ENCODE peak calls at places on chromosome 3, in six cellular contexts. B, S, Y, K, Q and U are unnamed samples.

GRCh38 chr3:60953406-60953805 is 297.8 kb downstream of the FHIT start:
- DNase-seq in K (no peak), B (no peak), Q (no peak), S (no peak), Y (no peak), U (no peak)

GRCh38 chr3:149806171-149806778 is 6.7 kb upstream of the RNF13 start:
- DNase-seq in Q (no peak), B (no peak), K (no peak), S (no peak), Y (no peak), U (no peak)

GRCh38 chr3:63279000-63279366 is 875 bp downstream of the SYNPR start:
- DNase-seq in Y (no peak), K (no peak), Q (no peak), B (no peak), S (no peak), U (no peak)

GRCh38 chr3:190526787-190527767 is 13.2 kb downstream of the IL1RAP start:
- DNase-seq in K (peak; percentile 7), S (no peak), B (no peak), Q (peak; percentile 18), Y (no peak), U (no peak)

GRCh38 chr3:12944413-12944812 is 103.0 kb upstream of the RPL32 start:
- DNase-seq in K (no peak), B (no peak), S (no peak), Q (no peak), Y (peak; percentile 53), U (no peak)

GRCh38 chr3:27939510-27939909 is 217.4 kb upstream of the EOMES start:
- DNase-seq in S (no peak), K (no peak), Q (no peak), B (no peak), Y (no peak), U (no peak)

GRCh38 chr3:84510007-84510406 is 448.8 kb upstream of the CADM2 start:
- DNase-seq in S (peak; percentile 1), B (no peak), Q (no peak), Y (no peak), K (no peak), U (no peak)

GRCh38 chr3:79366414-79366813 is 401.4 kb downstream of the ROBO1 start:
- DNase-seq in Q (no peak), K (no peak), S (no peak), B (no peak), Y (no peak), U (no peak)

GRCh38 chr3:47491777-47492176 is 16.0 kb upstream of the SCAP start:
- DNase-seq in S (no peak), Y (peak; percentile 13), K (no peak), Q (no peak), B (no peak), U (no peak)

GRCh38 chr3:49805884-49806701 is 3.0 kb downstream of the INKA1 start:
- DNase-seq in S (no peak), Y (peak; percentile 67), K (no peak), B (peak; percentile 71), Q (no peak), U (no peak)

GRCh38 chr3:111128884-111129283 is 57.3 kb downstream of the NECTIN3 start:
- DNase-seq in Y (no peak), K (no peak), S (peak; percentile 2), Q (no peak), B (no peak), U (no peak)

GRCh38 chr3:32419766-32420137 is 28.1 kb downstream of the CMTM7 start:
- DNase-seq in S (no peak), K (no peak), B (no peak), Q (no peak), Y (no peak), U (no peak)

GRCh38 chr3:125011941-125012340 is 43.9 kb downstream of the HEG1 start:
- DNase-seq in B (no peak), S (no peak), Y (no peak), K (no peak), Q (no peak), U (no peak)

GRCh38 chr3:112505907-112506306 is 6.6 kb upstream of the BTLA start:
- DNase-seq in Q (no peak), B (no peak), Y (no peak), S (no peak), K (no peak), U (no peak)

GRCh38 chr3:98583766-98584165 is 9.6 kb downstream of the CPOX start:
- DNase-seq in Y (no peak), K (no peak), Q (no peak), B (no peak), S (no peak), U (no peak)

GRCh38 chr3:127136024-127136600 is 56.8 kb upstream of the PRR23E start:
- DNase-seq in B (no peak), S (no peak), K (no peak), Q (no peak), Y (no peak), U (no peak)

GRCh38 chr3:152295344-152295743 is 26.6 kb downstream of the MBNL1 start:
- DNase-seq in Y (no peak), K (no peak), Q (no peak), S (no peak), B (no peak), U (no peak)

GRCh38 chr3:71688121-71688520 is 37.1 kb downstream of the EIF4E3 start:
- DNase-seq in S (no peak), Q (no peak), K (no peak), Y (no peak), B (no peak), U (no peak)

GRCh38 chr3:30539772-30540171 is 66.6 kb upstream of the TGFBR2 start:
- DNase-seq in B (no peak), Y (no peak), S (no peak), K (no peak), Q (no peak), U (no peak)

DNA sequence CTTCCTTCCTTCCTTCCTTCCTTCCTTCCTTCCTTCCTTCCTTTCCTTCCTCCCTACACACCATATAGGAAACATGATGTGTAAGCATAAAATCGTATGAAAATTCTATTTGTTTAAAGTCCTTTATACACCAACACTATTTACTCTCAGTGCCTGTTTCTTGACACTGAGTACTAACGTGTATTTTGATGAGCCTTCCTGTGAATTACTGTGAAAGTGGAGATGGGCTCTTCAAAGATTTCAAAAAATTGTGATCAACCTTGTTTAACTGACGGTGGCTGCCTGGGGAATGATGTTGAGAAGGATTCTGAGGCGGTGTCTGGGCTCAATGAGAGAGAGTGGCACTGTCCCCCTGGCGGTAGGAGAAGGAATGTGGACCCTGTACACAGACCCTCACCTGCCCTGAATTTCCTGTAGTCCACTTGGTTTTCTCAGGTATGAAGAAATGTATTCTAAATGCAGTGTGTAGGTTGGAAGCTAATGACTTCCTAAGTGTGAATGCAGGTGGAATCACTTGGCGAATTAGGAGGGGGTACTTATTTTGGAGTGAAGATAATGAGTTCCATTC is 237.9 kb downstream of the GAP43 start:
- DNase-seq in S (no peak), Y (no peak), Q (no peak), K (no peak), B (no peak), U (no peak)
- TF ChIP-seq CTCF in S (no peak), Y (no peak), Q (no peak), K (no peak), B (no peak), U (no peak)

DNA sequence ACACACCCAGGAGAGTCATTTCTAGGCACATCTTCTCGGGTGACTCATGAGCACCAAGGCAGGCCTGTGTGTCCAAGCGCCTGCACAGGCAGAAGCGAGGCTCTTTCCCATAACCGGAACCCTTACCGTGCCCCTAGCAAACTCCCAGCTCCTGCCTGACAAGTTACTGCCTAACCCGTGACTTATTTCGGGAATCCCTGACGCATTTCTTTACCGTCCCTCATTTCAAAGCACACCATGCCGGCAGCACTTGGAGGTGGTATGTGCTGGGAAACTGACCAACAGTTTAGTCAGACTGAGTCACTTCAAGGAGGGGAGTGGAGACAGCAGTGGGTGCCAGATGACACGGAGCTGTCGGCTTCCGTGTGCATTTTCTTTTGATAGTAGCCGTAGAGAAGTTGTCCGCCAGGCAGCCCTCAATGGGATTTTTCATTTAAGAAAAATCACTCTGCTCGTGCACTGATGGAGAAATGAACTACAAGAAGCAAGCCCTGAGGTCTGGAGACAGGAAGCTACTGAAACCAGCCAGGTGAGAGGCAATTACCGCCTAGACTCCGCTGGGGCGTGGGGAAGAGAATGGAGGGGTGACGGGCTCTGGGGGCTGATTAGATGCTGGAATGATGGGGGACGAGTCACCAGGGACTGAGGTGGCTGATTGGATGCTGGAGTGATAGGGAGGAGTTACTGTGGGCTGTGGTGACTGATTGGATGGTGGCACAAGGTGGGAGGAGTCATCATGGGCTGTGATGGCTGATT is 17.2 kb upstream of the HRH1 start:
- DNase-seq in K (no peak), Y (peak; percentile 50), B (peak; percentile 81), Q (peak; percentile 57), S (peak; percentile 95), U (peak; percentile 46)
- TF ChIP-seq POLR2A in K (no peak), Y (no peak), B (no peak), Q (no peak), S (peak; percentile 40), U (no peak)

GRCh38 chr3:170483485-170484262 is 65.0 kb downstream of the CLDN11 start:
- DNase-seq in Y (no peak), B (no peak), K (no peak), S (no peak), Q (no peak), U (no peak)
- H3K4me3 ChIP-seq in Y (no peak overlapping the region), B (no peak overlapping the region), K (no peak overlapping the region), S (no peak overlapping the region), Q (no peak overlapping the region), U (no peak overlapping the region)

GRCh38 chr3:14601692-14602005 is 49.9 kb upstream of the CCDC174 start:
- DNase-seq in K (no peak), Y (no peak), B (no peak), Q (no peak), S (no peak), U (no peak)

GRCh38 chr3:14602804-14603644 is 48.5 kb upstream of the CCDC174 start:
- DNase-seq in Q (no peak), K (no peak), S (no peak), Y (no peak), B (no peak), U (no peak)

GRCh38 chr3:14600075-14600474 is 51.5 kb upstream of the CCDC174 start:
- DNase-seq in Q (no peak), K (no peak), B (no peak), S (no peak), Y (no peak), U (no peak)

GRCh38 chr3:14600856-14601610 is 50.5 kb upstream of the CCDC174 start:
- DNase-seq in B (no peak), Q (no peak), K (no peak), S (no peak), Y (no peak), U (no peak)

GRCh38 chr3:14602006-14602803 is 49.4 kb upstream of the CCDC174 start:
- DNase-seq in S (peak; percentile 30), Q (no peak), B (no peak), Y (no peak), K (no peak), U (no peak)
- TF ChIP-seq CTCF in S (peak; percentile 47), Q (no peak), B (no peak), Y (no peak), K (no peak), U (no peak)